ENCODE peak calls at places on chromosomes 12 and 14, in five cellular contexts. F is lower leg skin, B is astrocyte of the spinal cord, L is HFF-Myc, J is heart left ventricle. P is an unnamed sample.

GRCh38 chr14:37889087-37889486 is 293.7 kb downstream of the TTC6 start:
- DNase-seq in F (no peak), B (peak; percentile 14), L (no peak), J (peak; percentile 12), P (no peak)

GRCh38 chr12:110744697-110745264 is 2.1 kb upstream of the PPP1CC start:
- DNase-seq in F (no peak), B (no peak), L (no peak), J (no peak), P (no peak)

GRCh38 chr14:103519837-103520212 is 2.8 kb downstream of the CKB start:
- DNase-seq in F (no peak), B (no peak), L (no peak), J (peak; percentile 25), P (no peak)

GRCh38 chr14:59905193-59905592 is 14.8 kb upstream of the LRRC9 start:
- DNase-seq in F (no peak), B (peak; percentile 38), L (no peak), J (no peak), P (no peak)

GRCh38 chr14:68599896-68600620 is 192.8 kb downstream of the ZFP36L1 start:
- DNase-seq in F (no peak), B (no peak), L (no peak), J (no peak), P (no peak)

GRCh38 chr14:36238666-36239363 is 62.3 kb upstream of the PTCSC3 start:
- DNase-seq in F (peak; percentile 29), B (peak; percentile 44), L (peak; percentile 51), J (no peak), P (no peak)

GRCh38 chr12:22625671-22626251 is 790 bp downstream of the ETNK1 start:
- DNase-seq in F (peak; percentile 22), B (peak; percentile 45), L (peak; percentile 17), J (peak; percentile 16), P (no peak)

GRCh38 chr12:65875635-65876034 is 51.4 kb downstream of the HMGA2 start:
- DNase-seq in F (no peak), B (peak; percentile 79), L (no peak), J (no peak), P (no peak)

GRCh38 chr12:130018614-130019013 is 114.8 kb upstream of the TMEM132D start:
- DNase-seq in F (no peak), B (no peak), L (no peak), J (no peak), P (no peak)

GRCh38 chr12:94202245-94203180 is 54.1 kb downstream of the PLXNC1 start:
- DNase-seq in F (no peak), B (no peak), L (no peak), J (no peak), P (no peak)

GRCh38 chr12:23055004-23055403 is 430.0 kb downstream of the ETNK1 start:
- DNase-seq in F (no peak), B (peak; percentile 22), L (no peak), J (no peak), P (no peak)

GRCh38 chr14:36619131-36619530 is 36.7 kb upstream of the NKX2-8 start:
- DNase-seq in F (no peak), B (no peak), L (no peak), J (no peak), P (no peak)

GRCh38 chr14:101761881-101762529 is 496 bp downstream of the PPP2R5C start:
- DNase-seq in F (no peak), B (no peak), L (no peak), J (peak; percentile 38), P (no peak)

GRCh38 chr14:71247106-71247505 is 339.8 kb downstream of the PCNX1 start:
- DNase-seq in F (no peak), B (no peak), L (no peak), J (no peak), P (no peak)

GRCh38 chr14:77868552-77869300 is 68.8 kb downstream of the ADCK1 start:
- DNase-seq in F (no peak), B (no peak), L (no peak), J (no peak), P (no peak)

GRCh38 chr14:103518416-103519042 is 4.1 kb downstream of the CKB start:
- DNase-seq in F (no peak), B (no peak), L (no peak), J (peak; percentile 69), P (no peak)

GRCh38 chr12:18677189-18677588 is 60.6 kb downstream of the PLCZ1 start:
- DNase-seq in F (no peak), B (peak; percentile 12), L (no peak), J (no peak), P (no peak)

GRCh38 chr12:120719496-120720233 is 6.0 kb upstream of the ACADS start:
- DNase-seq in F (no peak), B (no peak), L (no peak), J (no peak), P (no peak)

GRCh38 chr12:9869307-9870161 is at the start of gene CLEC2B:
- DNase-seq in F (no peak), B (peak; percentile 83), L (peak; percentile 58), J (no peak), P (no peak)

GRCh38 chr14:75165586-75166391 is 10.6 kb downstream of the TMED10 start:
- DNase-seq in F (no peak), B (peak; percentile 29), L (no peak), J (no peak), P (no peak)

GRCh38 chr12:44331269-44331668 is 495.4 kb downstream of the TMEM117 start:
- DNase-seq in F (no peak), B (no peak), L (no peak), J (no peak), P (no peak)

GRCh38 chr14:31994391-31995033 is 82.6 kb upstream of the ARHGAP5 start:
- DNase-seq in F (no peak), B (peak; percentile 37), L (no peak), J (no peak), P (no peak)

GRCh38 chr14:77061630-77062029 is 33.1 kb upstream of the IRF2BPL start:
- DNase-seq in F (no peak), B (no peak), L (no peak), J (no peak), P (no peak)

GRCh38 chr12:64656429-64656828 is 46.1 kb downstream of the RASSF3 start:
- DNase-seq in F (no peak), B (no peak), L (no peak), J (no peak), P (no peak)

GRCh38 chr12:5032821-5033220 is 10.9 kb upstream of the KCNA5 start:
- DNase-seq in F (no peak), B (no peak), L (no peak), J (no peak), P (no peak)

GRCh38 chr14:31745741-31746140 is 184.5 kb downstream of the NUBPL start:
- DNase-seq in F (no peak), B (no peak), L (no peak), J (no peak), P (no peak)

GRCh38 chr14:46063872-46064271 is 587.7 kb downstream of the RPL10L start:
- DNase-seq in F (no peak), B (no peak), L (no peak), J (no peak), P (no peak)

GRCh38 chr12:51793201-51793600 is 55.3 kb downstream of the FIGNL2 start:
- DNase-seq in F (no peak), B (peak; percentile 40), L (no peak), J (no peak), P (no peak)
- TF ChIP-seq CTCF in F (no peak), B (no peak), L (no peak), J (no peak), P (no peak)

DNA sequence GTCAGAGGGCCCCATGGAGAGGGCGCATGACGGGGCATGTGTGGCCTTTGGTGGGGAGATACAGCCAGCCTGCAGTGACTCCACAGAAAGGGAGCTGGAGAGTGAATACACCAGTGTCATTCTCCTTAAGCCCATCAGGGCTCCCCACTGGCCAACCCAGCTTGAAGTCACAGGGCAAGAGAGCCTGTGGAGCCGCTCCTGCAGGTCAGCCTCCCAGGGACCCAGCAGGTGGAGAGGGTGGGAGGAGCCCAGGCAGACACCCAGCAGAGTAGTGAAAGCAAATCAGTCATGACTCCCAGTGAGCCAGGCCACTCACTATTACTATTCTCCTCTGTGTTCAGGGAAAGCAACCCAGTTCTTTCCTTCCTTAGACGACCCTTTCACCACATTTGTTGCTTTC is 110.0 kb upstream of the CPM start:
- DNase-seq in F (no peak), B (no peak), L (no peak), J (no peak), P (no peak)
- TF ChIP-seq CTCF in F (no peak), B (no peak), L (no peak), J (no peak), P (no peak)

DNA sequence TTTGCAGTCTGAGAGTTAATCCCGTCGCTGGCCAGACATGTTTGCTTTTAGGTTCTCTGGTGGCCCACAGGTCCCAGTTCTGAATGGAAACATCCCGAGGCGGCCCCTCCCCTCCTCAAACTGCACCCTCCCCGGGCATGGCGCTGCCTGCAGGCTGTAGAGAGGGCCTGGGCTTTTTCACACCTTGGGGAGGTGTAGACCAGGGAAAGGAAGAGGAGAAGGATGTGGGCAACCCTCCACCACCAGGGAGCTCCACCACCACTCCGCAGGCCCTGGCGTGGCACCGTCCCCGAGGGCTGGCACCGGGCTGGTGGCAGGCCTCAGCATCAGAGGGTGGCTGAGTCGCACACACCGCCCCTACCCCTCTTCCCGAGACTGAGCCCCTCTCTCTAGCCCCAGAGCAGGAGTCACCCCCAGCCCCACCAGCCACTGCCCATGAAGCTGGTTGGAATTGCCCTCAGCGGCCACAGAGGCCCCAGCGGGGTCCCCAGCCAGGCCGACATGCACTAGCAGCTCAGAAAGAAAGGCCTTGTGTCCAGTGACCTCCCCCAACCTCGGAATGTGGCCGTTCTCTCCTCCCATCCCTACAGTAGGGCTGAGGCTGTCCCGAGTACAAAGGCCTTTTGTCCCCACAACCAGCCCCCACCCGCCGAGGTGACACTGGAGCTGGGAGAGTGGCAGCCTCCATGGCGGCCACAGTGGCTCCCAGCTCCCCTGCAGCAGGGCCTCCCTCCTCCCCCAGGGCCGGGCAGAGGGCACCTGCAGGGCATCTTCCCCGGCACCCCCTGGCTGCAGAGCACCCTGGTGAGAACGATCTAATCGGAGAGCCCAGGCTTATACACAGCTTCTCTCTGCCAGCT is 23.5 kb upstream of the INF2 start:
- DNase-seq in F (no peak), B (no peak), L (no peak), J (no peak), P (no peak)
- TF ChIP-seq CTCF in F (no peak), B (peak; percentile 44), L (peak; percentile 19), J (peak; percentile 29), P (no peak)

DNA sequence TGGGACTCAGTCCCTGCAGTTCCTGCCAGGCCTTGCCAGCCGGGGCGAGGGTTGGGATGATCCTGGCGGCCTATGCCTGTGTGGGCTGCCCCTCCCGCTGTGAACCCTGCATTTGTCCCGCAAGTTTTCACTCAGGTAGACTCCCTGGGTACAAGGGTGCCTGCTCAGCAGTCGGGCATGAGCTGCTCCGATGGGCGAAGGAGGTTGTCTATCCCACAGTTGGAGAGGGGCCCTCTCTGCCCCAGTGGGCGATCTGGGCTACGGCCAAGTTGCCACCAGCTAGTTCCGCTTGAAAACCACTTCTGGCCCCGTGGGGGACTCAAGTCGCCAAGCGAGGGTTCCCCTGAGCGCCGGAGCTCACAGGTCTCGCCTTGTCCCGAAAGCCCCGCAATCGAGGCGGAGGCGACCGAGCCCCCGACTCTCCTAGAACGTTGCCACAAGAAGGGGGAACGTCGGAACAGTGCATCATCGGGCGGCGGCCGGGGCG is 368 bp upstream of the TPI1 start:
- DNase-seq in F (peak; percentile 77), B (no peak), L (no peak), J (peak; percentile 44), P (no peak)
- TF ChIP-seq CTCF in F (no peak), B (no peak), L (no peak), J (no peak), P (no peak)

P was measured in omental fat pad.